ENCODE peak calls at places on chromosome 10, in six cellular contexts. H is lower lobe of right lung, V is NCI-H1092 treated with DMSO at 0.1 percent for 48 hours, D is DMS153, L is AG10803, S is NCI-H2081. X is an unnamed sample.

GRCh38 chr10:86111902-86112301 is 254.7 kb downstream of the GRID1 start:
- DNase-seq in H (no peak), V (no peak), D (no peak), L (no peak), S (no peak), X (no peak)

GRCh38 chr10:59098387-59098786 is 78.1 kb upstream of the PHYHIPL start:
- DNase-seq in H (no peak), V (no peak), D (no peak), L (peak), S (no peak), X (no peak)

GRCh38 chr10:79322616-79323566 is 24.4 kb upstream of the PPIF start:
- DNase-seq in H (peak), V (no peak), D (no peak), L (peak), S (no peak), X (no peak)

GRCh38 chr10:96600337-96600736 is 13.5 kb upstream of the TM9SF3 start:
- DNase-seq in H (no peak), V (no peak), D (no peak), L (no peak), S (no peak), X (no peak)

GRCh38 chr10:87578799-87579401 is 74.2 kb downstream of the MINPP1 start:
- DNase-seq in H (no peak), V (no peak), D (no peak), L (peak), S (no peak), X (no peak)

GRCh38 chr10:101258179-101258885 is 29.1 kb upstream of the LBX1 start:
- DNase-seq in H (no peak), V (no peak), D (no peak), L (no peak), S (no peak), X (no peak)

GRCh38 chr10:66772511-66772910 is 153.3 kb upstream of the LRRTM3 start:
- DNase-seq in H (no peak), V (no peak), D (no peak), L (no peak), S (no peak), X (no peak)

GRCh38 chr10:83965473-83965872 is 173.8 kb upstream of the GHITM start:
- DNase-seq in H (no peak), V (no peak), D (no peak), L (no peak), S (no peak), X (no peak)

GRCh38 chr10:25675204-25675603 is 258.8 kb upstream of the MYO3A start:
- DNase-seq in H (no peak), V (no peak), D (no peak), L (no peak), S (no peak), X (no peak)

GRCh38 chr10:12726971-12727831 is 274.3 kb downstream of the CCDC3 start:
- DNase-seq in H (no peak), V (no peak), D (no peak), L (no peak), S (no peak), X (no peak)

GRCh38 chr10:75294031-75294437 is 58.3 kb upstream of the COMTD1 start:
- DNase-seq in H (no peak), V (no peak), D (no peak), L (no peak), S (no peak), X (no peak)

GRCh38 chr10:37975407-37975991 is 948 bp downstream of the ZNF25 start:
- DNase-seq in H (no peak), V (no peak), D (no peak), L (peak), S (no peak), X (no peak)

GRCh38 chr10:72058989-72059842 is 29.1 kb downstream of the SPOCK2 start:
- DNase-seq in H (no peak), V (no peak), D (no peak), L (no peak), S (no peak), X (no peak)

GRCh38 chr10:14422431-14422830 is 91.7 kb upstream of the FRMD4A start:
- DNase-seq in H (no peak), V (no peak), D (no peak), L (no peak), S (no peak), X (no peak)

GRCh38 chr10:91694170-91694794 is 61.4 kb upstream of the PPP1R3C start:
- DNase-seq in H (no peak), V (peak), D (no peak), L (peak), S (no peak), X (peak)

GRCh38 chr10:79223346-79224048 is 123.8 kb upstream of the PPIF start:
- DNase-seq in H (peak), V (no peak), D (no peak), L (no peak), S (no peak), X (no peak)

GRCh38 chr10:15453921-15454320 is 82.8 kb upstream of the FAM171A1 start:
- DNase-seq in H (no peak), V (no peak), D (no peak), L (no peak), S (no peak), X (no peak)

GRCh38 chr10:91820144-91820543 is 21.9 kb downstream of the TNKS2 start:
- DNase-seq in H (no peak), V (no peak), D (no peak), L (no peak), S (no peak), X (no peak)

GRCh38 chr10:43284341-43284910 is 17.6 kb upstream of the RASGEF1A start:
- DNase-seq in H (no peak), V (no peak), D (no peak), L (no peak), S (no peak), X (no peak)

GRCh38 chr10:107614939-107615665 is 450.6 kb upstream of the SORCS1 start:
- DNase-seq in H (no peak), V (no peak), D (no peak), L (peak), S (no peak), X (peak)

GRCh38 chr10:100769481-100769880 is 24.1 kb downstream of the PAX2 start:
- DNase-seq in H (no peak), V (no peak), D (no peak), L (no peak), S (no peak), X (no peak)

GRCh38 chr10:34666008-34666700 is 148.9 kb downstream of the PARD3 start:
- DNase-seq in H (no peak), V (no peak), D (no peak), L (peak), S (no peak), X (no peak)

GRCh38 chr10:46542567-46543323 is 13.7 kb downstream of the GPRIN2 start:
- DNase-seq in H (peak), V (no peak), D (no peak), L (no peak), S (no peak), X (no peak)

GRCh38 chr10:125177641-125178640 is 17.6 kb upstream of the CTBP2 start:
- DNase-seq in H (no peak), V (no peak), D (no peak), L (no peak), S (no peak), X (no peak)

GRCh38 chr10:85147346-85148250 is 819.2 kb downstream of the CCSER2 start:
- DNase-seq in H (no peak), V (no peak), D (no peak), L (no peak), S (no peak), X (no peak)

GRCh38 chr10:58857251-58857650 is 319.2 kb upstream of the PHYHIPL start:
- DNase-seq in H (no peak), V (no peak), D (no peak), L (peak), S (no peak), X (no peak)

GRCh38 chr10:98510412-98510995 is 63.8 kb upstream of the HPS1 start:
- DNase-seq in H (no peak), V (no peak), D (no peak), L (no peak), S (no peak), X (no peak)

GRCh38 chr10:113139695-113140094 is 189.6 kb downstream of the TCF7L2 start:
- DNase-seq in H (no peak), V (no peak), D (no peak), L (peak), S (no peak), X (no peak)

GRCh38 chr10:117621196-117621595 is 78.7 kb downstream of the EMX2 start:
- DNase-seq in H (no peak), V (no peak), D (no peak), L (no peak), S (no peak), X (no peak)

GRCh38 chr10:116115233-116115632 is 157.8 kb downstream of the GFRA1 start:
- DNase-seq in H (no peak), V (no peak), D (no peak), L (no peak), S (no peak), X (no peak)

X was measured in NCI-H748 treated with DMSO at 0.1 percent for 48 hours.